ENCODE peak calls at places on chromosomes 13 and 19, in ten cellular contexts. X is heart left ventricle, D is ascending aorta, L is tibial nerve, M is psoas muscle, Z is PC-9, A is pancreas, J is lower leg skin, E is IMR-90, W is transverse colon. O is an unnamed sample.
A peak's percentile ranks its signal among the peaks of the same experiment; 100 is the strongest.

GRCh38 chr19:5926641-5927438 is 12.8 kb downstream of the CAPS start:
- DNase-seq in X (peak; percentile 72), D (peak; percentile 83), L (peak; percentile 64), M (peak; percentile 51), Z (no peak), A (no peak), J (peak; percentile 72), E (no peak), W (peak; percentile 33), O (peak; percentile 45)

GRCh38 chr19:4077800-4078683 is 11.3 kb upstream of the ZBTB7A start:
- DNase-seq in X (peak; percentile 87), D (no peak), L (peak; percentile 76), M (peak; percentile 76), Z (no peak), A (peak; percentile 55), J (no peak), E (no peak), W (peak; percentile 86), O (no peak)

GRCh38 chr13:43730642-43731041 is 56.1 kb downstream of the ENOX1 start:
- DNase-seq in X (peak; percentile 20), D (no peak), L (no peak), M (no peak), Z (no peak), A (no peak), J (no peak), E (peak; percentile 80), W (peak; percentile 14), O (no peak)

GRCh38 chr13:28040977-28041376 is 52.5 kb upstream of the URAD start:
- DNase-seq in X (no peak), D (no peak), L (no peak), M (no peak), Z (no peak), A (no peak), J (no peak), E (no peak), W (no peak), O (no peak)

GRCh38 chr19:10780368-10780767 is 55.6 kb downstream of the TMED1 start:
- DNase-seq in X (peak; percentile 75), D (peak; percentile 87), L (peak; percentile 64), M (peak; percentile 61), Z (no peak), A (no peak), J (peak; percentile 63), E (peak; percentile 54), W (peak; percentile 42), O (peak; percentile 56)

GRCh38 chr19:50252111-50252886 is 48.9 kb downstream of the MYH14 start:
- DNase-seq in X (no peak), D (no peak), L (no peak), M (no peak), Z (no peak), A (no peak), J (no peak), E (no peak), W (peak; percentile 26), O (no peak)

GRCh38 chr13:80551650-80552497 is 210.9 kb upstream of the SPRY2 start:
- DNase-seq in X (no peak), D (no peak), L (no peak), M (no peak), Z (no peak), A (no peak), J (no peak), E (no peak), W (no peak), O (no peak)

GRCh38 chr13:67049744-67050143 is 180.4 kb downstream of the PCDH9 start:
- DNase-seq in X (no peak), D (no peak), L (no peak), M (no peak), Z (no peak), A (no peak), J (no peak), E (no peak), W (no peak), O (no peak)

DNA sequence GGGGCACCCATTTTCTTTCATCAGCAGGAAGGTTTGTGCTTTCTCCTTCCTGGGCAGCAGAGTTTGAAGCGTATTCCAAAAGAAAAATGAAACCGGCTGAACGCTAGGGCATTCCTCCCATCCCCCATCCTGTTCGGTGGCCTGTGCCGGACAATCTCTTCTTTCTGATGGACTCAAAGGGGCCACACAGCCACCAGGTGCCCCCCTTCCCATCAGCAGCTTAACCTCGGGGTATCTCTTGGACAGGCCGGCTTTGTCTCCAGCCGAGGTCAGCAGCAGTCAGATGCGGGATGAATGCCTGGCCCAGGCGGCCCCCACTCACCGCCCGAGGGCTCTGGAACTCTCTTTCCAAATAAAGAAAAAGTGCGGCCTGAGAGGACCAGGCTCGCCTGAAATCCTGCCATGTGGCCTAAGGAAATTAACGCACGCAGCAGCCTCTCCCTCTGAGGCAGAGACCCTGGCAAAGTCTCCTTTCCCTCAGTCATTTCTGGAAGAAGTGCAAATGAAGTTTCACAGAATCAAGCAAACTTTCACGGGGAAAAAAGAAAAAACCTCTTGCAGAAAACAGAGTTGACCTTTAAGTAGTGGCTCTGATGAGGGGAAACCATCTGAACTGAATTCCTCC is 67.8 kb downstream of the RASA3 start:
- DNase-seq in X (no peak), D (no peak), L (no peak), M (peak; percentile 46), Z (peak; percentile 44), A (no peak), J (no peak), E (peak; percentile 40), W (peak; percentile 40), O (no peak)
- H3K4me3 ChIP-seq in X (peak overlapping the region; percentile 36), D (peak overlapping the region; percentile 62), L (peak overlapping the region; percentile 9), M (peak overlapping the region; percentile 66), Z (peak overlapping the region; percentile 53), A (no peak overlapping the region), J (no peak overlapping the region), E (peak overlapping the region; percentile 15), W (peak overlapping the region; percentile 10), O (peak overlapping the region; percentile 55)

GRCh38 chr19:34273121-34273845 is 18.9 kb downstream of the GARRE1 start:
- DNase-seq in X (no peak), D (no peak), L (no peak), M (no peak), Z (no peak), A (no peak), J (no peak), E (no peak), W (no peak), O (no peak)

GRCh38 chr19:34269489-34269888 is 15.1 kb downstream of the GARRE1 start:
- DNase-seq in X (no peak), D (no peak), L (no peak), M (no peak), Z (no peak), A (no peak), J (no peak), E (no peak), W (no peak), O (no peak)

GRCh38 chr19:34274284-34274826 is 20.0 kb downstream of the GARRE1 start:
- DNase-seq in X (no peak), D (no peak), L (no peak), M (no peak), Z (no peak), A (no peak), J (no peak), E (peak; percentile 26), W (no peak), O (no peak)

GRCh38 chr19:34269081-34269480 is 14.7 kb downstream of the GARRE1 start:
- DNase-seq in X (no peak), D (no peak), L (no peak), M (no peak), Z (no peak), A (peak; percentile 87), J (no peak), E (no peak), W (no peak), O (no peak)

GRCh38 chr19:34269968-34270621 is 15.7 kb downstream of the GARRE1 start:
- DNase-seq in X (peak; percentile 80), D (peak; percentile 89), L (peak; percentile 27), M (peak; percentile 27), Z (peak; percentile 61), A (peak; percentile 32), J (peak; percentile 45), E (peak; percentile 66), W (peak; percentile 51), O (peak; percentile 37)
- H3K4me3 ChIP-seq in X (peak overlapping the region; percentile 30), D (peak overlapping the region; percentile 40), L (no peak overlapping the region), M (peak overlapping the region; percentile 6), Z (no peak overlapping the region), A (no peak overlapping the region), J (no peak overlapping the region), E (no peak overlapping the region), W (no peak overlapping the region), O (peak overlapping the region; percentile 29)

GRCh38 chr19:47172666-47173455 is 42.2 kb downstream of the SAE1 start:
- DNase-seq in X (no peak), D (no peak), L (no peak), M (no peak), Z (no peak), A (no peak), J (no peak), E (no peak), W (no peak), O (no peak)
- H3K4me3 ChIP-seq in X (no peak overlapping the region), D (no peak overlapping the region), L (no peak overlapping the region), M (no peak overlapping the region), Z (no peak overlapping the region), A (no peak overlapping the region), J (no peak overlapping the region), E (no peak overlapping the region), W (no peak overlapping the region), O (no peak overlapping the region)

GRCh38 chr19:17950310-17951150 is 16.4 kb upstream of the KCNN1 start:
- DNase-seq in X (no peak), D (no peak), L (no peak), M (no peak), Z (peak; percentile 37), A (no peak), J (no peak), E (no peak), W (no peak), O (no peak)

GRCh38 chr19:17953869-17954268 is 13.0 kb upstream of the KCNN1 start:
- DNase-seq in X (no peak), D (no peak), L (no peak), M (no peak), Z (no peak), A (no peak), J (no peak), E (no peak), W (no peak), O (no peak)

GRCh38 chr19:17951151-17952040 is 15.5 kb upstream of the KCNN1 start:
- DNase-seq in X (no peak), D (no peak), L (no peak), M (no peak), Z (no peak), A (no peak), J (no peak), E (no peak), W (no peak), O (no peak)

GRCh38 chr19:17953316-17953801 is 13.5 kb upstream of the KCNN1 start:
- DNase-seq in X (no peak), D (no peak), L (no peak), M (no peak), Z (no peak), A (no peak), J (no peak), E (no peak), W (no peak), O (no peak)

DNA sequence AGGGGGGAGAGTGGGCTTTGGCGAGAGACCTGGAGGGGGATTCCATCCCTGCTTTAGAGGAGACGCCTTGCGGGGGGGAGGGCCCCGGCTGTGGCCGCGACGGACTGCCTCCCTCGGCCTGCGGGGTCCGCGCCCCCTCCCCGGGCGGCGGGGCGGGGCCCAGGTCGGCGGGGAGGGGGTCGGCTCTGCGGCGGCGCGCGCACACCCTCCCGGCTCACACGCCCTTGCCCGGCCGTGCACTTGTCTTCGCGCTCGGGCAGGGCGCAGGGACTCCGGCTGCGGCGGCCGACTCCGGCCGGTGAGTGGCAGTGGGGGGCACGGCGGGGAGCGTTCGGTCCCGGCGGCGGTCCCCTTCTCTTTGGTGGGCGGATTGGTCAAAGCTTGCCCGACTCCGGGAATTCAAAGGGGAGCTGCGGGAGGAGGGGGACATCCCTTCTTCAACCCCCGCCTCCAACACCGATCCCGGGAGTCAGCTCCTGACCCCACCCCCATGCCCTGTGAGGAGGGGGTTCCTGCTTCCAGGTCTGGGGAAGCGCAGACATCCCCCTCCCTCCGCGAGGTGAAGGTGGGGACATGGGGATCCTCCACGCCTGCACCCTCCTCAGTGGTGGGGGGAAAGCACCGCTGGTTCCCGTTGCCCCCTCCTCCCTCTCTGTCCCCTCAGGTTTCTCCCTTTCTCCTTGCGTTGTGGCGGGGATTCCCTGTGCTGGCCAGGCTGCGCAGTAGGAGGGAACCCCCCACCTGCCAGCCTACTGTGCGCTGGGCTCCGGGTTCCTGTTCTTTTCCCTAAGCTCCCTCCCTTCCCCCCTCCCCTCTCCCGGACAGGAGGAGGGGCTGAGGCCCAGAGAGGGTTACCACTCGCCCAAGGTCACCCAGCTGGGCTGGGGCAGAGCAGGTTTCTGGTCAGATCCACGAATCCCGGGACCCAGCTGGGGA is 14.6 kb upstream of the KCNN1 start:
- DNase-seq in X (no peak), D (no peak), L (no peak), M (no peak), Z (no peak), A (no peak), J (no peak), E (no peak), W (no peak), O (no peak)
- H3K4me3 ChIP-seq in X (peak overlapping the region; percentile 1), D (peak overlapping the region; percentile 15), L (no peak overlapping the region), M (no peak overlapping the region), Z (no peak overlapping the region), A (no peak overlapping the region), J (no peak overlapping the region), E (no peak overlapping the region), W (no peak overlapping the region), O (no peak overlapping the region)

O was measured in gastrocnemius medialis.